ENCODE peak calls at places on chromosomes 1 and 21, in ten cellular contexts. One of them, this sample, is unnamed.

GRCh38 chr1:230303822-230304221 is 122.3 kb downstream of the PGBD5 start:
- DNase-seq in GF-D8: peak; percentile 15
- DNase-seq in B cell: no peak
- DNase-seq in SK-MEL-5: peak; percentile 90
- DNase-seq in LHCN-M2: peak; percentile 95
- DNase-seq in NCI-H2171 treated with DMSO at 0.1 percent for 48 hours: no peak
- DNase-seq in M059J: peak; percentile 76
- DNase-seq in NCI-H345: peak; percentile 76
- DNase-seq in aorta: peak; percentile 22
- DNase-seq in NCI-H524: peak; percentile 26
- DNase-seq in this sample: no peak

GRCh38 chr21:45074048-45074817 is at the start of gene ADARB1:
- DNase-seq in NCI-H2171 treated with DMSO at 0.1 percent for 48 hours: peak; percentile 50
- DNase-seq in aorta: peak; percentile 88
- DNase-seq in SK-MEL-5: peak; percentile 49
- DNase-seq in LHCN-M2: peak; percentile 51
- DNase-seq in B cell: peak; percentile 100
- DNase-seq in M059J: peak; percentile 36
- DNase-seq in GF-D8: no peak
- DNase-seq in NCI-H345: peak; percentile 86
- DNase-seq in NCI-H524: peak; percentile 53
- DNase-seq in this sample: peak; percentile 38

GRCh38 chr1:245679796-245680195 is 525.0 kb downstream of the KIF26B start:
- DNase-seq in M059J: no peak
- DNase-seq in B cell: no peak
- DNase-seq in SK-MEL-5: no peak
- DNase-seq in GF-D8: no peak
- DNase-seq in NCI-H345: no peak
- DNase-seq in aorta: no peak
- DNase-seq in LHCN-M2: no peak
- DNase-seq in NCI-H524: no peak
- DNase-seq in NCI-H2171 treated with DMSO at 0.1 percent for 48 hours: no peak
- DNase-seq in this sample: no peak

GRCh38 chr1:83796409-83796808 is 202.5 kb downstream of the TTLL7 start:
- DNase-seq in M059J: peak; percentile 28
- DNase-seq in NCI-H345: no peak
- DNase-seq in aorta: no peak
- DNase-seq in NCI-H524: no peak
- DNase-seq in GF-D8: no peak
- DNase-seq in SK-MEL-5: peak; percentile 38
- DNase-seq in B cell: no peak
- DNase-seq in LHCN-M2: peak; percentile 30
- DNase-seq in NCI-H2171 treated with DMSO at 0.1 percent for 48 hours: no peak
- DNase-seq in this sample: no peak

GRCh38 chr1:198030682-198031081 is 113.5 kb downstream of the LHX9 start:
- DNase-seq in M059J: peak; percentile 8
- DNase-seq in NCI-H2171 treated with DMSO at 0.1 percent for 48 hours: no peak
- DNase-seq in NCI-H345: no peak
- DNase-seq in LHCN-M2: no peak
- DNase-seq in NCI-H524: no peak
- DNase-seq in aorta: no peak
- DNase-seq in GF-D8: no peak
- DNase-seq in SK-MEL-5: no peak
- DNase-seq in B cell: no peak
- DNase-seq in this sample: no peak

GRCh38 chr1:36872858-36873257 is 161.5 kb downstream of the GRIK3 start:
- DNase-seq in NCI-H2171 treated with DMSO at 0.1 percent for 48 hours: no peak
- DNase-seq in M059J: no peak
- DNase-seq in GF-D8: no peak
- DNase-seq in NCI-H524: no peak
- DNase-seq in aorta: peak; percentile 14
- DNase-seq in B cell: no peak
- DNase-seq in NCI-H345: no peak
- DNase-seq in LHCN-M2: no peak
- DNase-seq in SK-MEL-5: no peak
- DNase-seq in this sample: no peak

GRCh38 chr1:54174106-54174505 is 21.3 kb upstream of the CDCP2 start:
- DNase-seq in B cell: no peak
- DNase-seq in NCI-H345: no peak
- DNase-seq in LHCN-M2: no peak
- DNase-seq in NCI-H524: no peak
- DNase-seq in SK-MEL-5: no peak
- DNase-seq in aorta: no peak
- DNase-seq in M059J: no peak
- DNase-seq in GF-D8: no peak
- DNase-seq in NCI-H2171 treated with DMSO at 0.1 percent for 48 hours: no peak
- DNase-seq in this sample: no peak

GRCh38 chr21:25350056-25350455 is 257.2 kb downstream of the MRPL39 start:
- DNase-seq in M059J: peak; percentile 65
- DNase-seq in NCI-H345: no peak
- DNase-seq in aorta: no peak
- DNase-seq in GF-D8: no peak
- DNase-seq in SK-MEL-5: peak; percentile 53
- DNase-seq in B cell: no peak
- DNase-seq in LHCN-M2: peak; percentile 59
- DNase-seq in NCI-H524: no peak
- DNase-seq in NCI-H2171 treated with DMSO at 0.1 percent for 48 hours: no peak
- DNase-seq in this sample: no peak

This sample was measured in effector memory CD8-positive, alpha-beta T cell.